ENCODE peak calls at places on chromosomes 12 and 14, in nine cellular contexts. Y is stimulated activated CD8-positive, alpha-beta memory T cell treated with anti-CD3 and anti-CD28 coated beads, Interleukin-7, amount 100 ng/mL, for 1 hour; L is iris pigment epithelial cell; X is tibial artery; W is H54; Z is amygdala; F is T-cell; C is nucleus accumbens; V is colonic mucosa. A is an unnamed sample.

GRCh38 chr14:34981743-34982420 is 910 bp upstream of the SRP54 start:
- DNase-seq in Y (peak), L (peak), X (no peak), W (no peak), Z (no peak), F (peak), C (no peak), V (peak), A (peak)

GRCh38 chr14:103121846-103122577 is 1.2 kb upstream of the TNFAIP2 start:
- DNase-seq in Y (no peak), L (no peak), X (peak), W (peak), Z (no peak), F (no peak), C (no peak), V (peak), A (no peak)

GRCh38 chr12:114920828-114921579 is 237.0 kb upstream of the TBX3 start:
- DNase-seq in Y (no peak), L (no peak), X (no peak), W (no peak), Z (no peak), F (no peak), C (no peak), V (no peak), A (no peak)

GRCh38 chr14:24690492-24690891 is 56.5 kb upstream of the GZMB start:
- DNase-seq in Y (no peak), L (no peak), X (no peak), W (no peak), Z (no peak), F (no peak), C (no peak), V (no peak), A (no peak)

GRCh38 chr12:127811988-127812387 is 455.0 kb upstream of the TMEM132C start:
- DNase-seq in Y (no peak), L (peak), X (no peak), W (peak), Z (no peak), F (no peak), C (no peak), V (peak), A (no peak)

GRCh38 chr12:28191018-28191595 is 851 bp downstream of the CCDC91 start:
- DNase-seq in Y (no peak), L (peak), X (no peak), W (peak), Z (peak), F (peak), C (no peak), V (no peak), A (no peak)

GRCh38 chr12:1519642-1520041 is 74.7 kb downstream of the FBXL14 start:
- DNase-seq in Y (no peak), L (no peak), X (peak), W (no peak), Z (no peak), F (no peak), C (no peak), V (no peak), A (no peak)

GRCh38 chr12:19547258-19547657 is 108.0 kb downstream of the AEBP2 start:
- DNase-seq in Y (no peak), L (peak), X (no peak), W (no peak), Z (no peak), F (no peak), C (no peak), V (no peak), A (no peak)

GRCh38 chr12:66352899-66353298 is 50.6 kb downstream of the HELB start:
- DNase-seq in Y (no peak), L (no peak), X (no peak), W (no peak), Z (no peak), F (no peak), C (no peak), V (no peak), A (no peak)

GRCh38 chr14:83300454-83301064 is 1766.9 kb upstream of the SEL1L start:
- DNase-seq in Y (no peak), L (peak), X (no peak), W (no peak), Z (no peak), F (no peak), C (no peak), V (no peak), A (no peak)

GRCh38 chr14:64196668-64197411 is 97.3 kb downstream of the ESR2 start:
- DNase-seq in Y (no peak), L (peak), X (no peak), W (no peak), Z (peak), F (no peak), C (peak), V (no peak), A (no peak)

GRCh38 chr14:93655078-93655750 is 133.1 kb downstream of the PRIMA1 start:
- DNase-seq in Y (no peak), L (peak), X (no peak), W (peak), Z (no peak), F (no peak), C (no peak), V (peak), A (no peak)

GRCh38 chr14:63205850-63206249 is 1.6 kb downstream of the RHOJ start:
- DNase-seq in Y (no peak), L (no peak), X (no peak), W (no peak), Z (no peak), F (no peak), C (no peak), V (no peak), A (no peak)

GRCh38 chr12:49089831-49090773 is 4.5 kb downstream of the DHH start:
- DNase-seq in Y (no peak), L (peak), X (peak), W (no peak), Z (no peak), F (peak), C (no peak), V (no peak), A (no peak)

GRCh38 chr14:105748204-105748578 is 221.8 kb downstream of the TMEM121 start:
- DNase-seq in Y (no peak), L (peak), X (peak), W (peak), Z (no peak), F (no peak), C (no peak), V (no peak), A (no peak)